ENCODE peak calls at places on chromosomes 16 and 17, in four cellular contexts. One of them, this sample, is unnamed.

GRCh38 chr16:84183911-84184310 is 2.9 kb downstream of the TAF1C start:
- DNase-seq in AG10803: no peak
- DNase-seq in glutamatergic neuron: no peak
- DNase-seq in lung: no peak
- DNase-seq in this sample: no peak

GRCh38 chr17:29250666-29251065 is 4.0 kb downstream of the CRYBA1 start:
- DNase-seq in AG10803: peak; percentile 71
- DNase-seq in glutamatergic neuron: no peak
- DNase-seq in lung: no peak
- DNase-seq in this sample: no peak

GRCh38 chr17:28612936-28613872 is 781 bp downstream of the RSKR start:
- DNase-seq in AG10803: peak; percentile 24
- DNase-seq in glutamatergic neuron: peak; percentile 60
- DNase-seq in lung: no peak
- DNase-seq in this sample: peak; percentile 62

GRCh38 chr17:70891301-70891700 is 722.0 kb downstream of the KCNJ2 start:
- DNase-seq in AG10803: no peak
- DNase-seq in glutamatergic neuron: no peak
- DNase-seq in lung: no peak
- DNase-seq in this sample: no peak

GRCh38 chr16:19212059-19212458 is 44.0 kb downstream of the SYT17 start:
- DNase-seq in AG10803: no peak
- DNase-seq in glutamatergic neuron: no peak
- DNase-seq in lung: no peak
- DNase-seq in this sample: no peak

GRCh38 chr16:86578499-86579267 is at the start of gene FOXL1:
- DNase-seq in AG10803: peak; percentile 71
- DNase-seq in glutamatergic neuron: peak; percentile 76
- DNase-seq in lung: no peak
- DNase-seq in this sample: peak; percentile 35

GRCh38 chr17:3966720-3967363 is 2.6 kb upstream of the ATP2A3 start:
- DNase-seq in AG10803: no peak
- DNase-seq in glutamatergic neuron: no peak
- DNase-seq in lung: no peak
- DNase-seq in this sample: no peak

GRCh38 chr17:44187131-44187899 is 543 bp downstream of the TMUB2 start:
- DNase-seq in AG10803: peak; percentile 53
- DNase-seq in glutamatergic neuron: no peak
- DNase-seq in lung: no peak
- DNase-seq in this sample: no peak

GRCh38 chr17:74213897-74214386 is 571 bp downstream of the TTYH2 start:
- DNase-seq in AG10803: no peak
- DNase-seq in glutamatergic neuron: no peak
- DNase-seq in lung: no peak
- DNase-seq in this sample: no peak

DNA sequence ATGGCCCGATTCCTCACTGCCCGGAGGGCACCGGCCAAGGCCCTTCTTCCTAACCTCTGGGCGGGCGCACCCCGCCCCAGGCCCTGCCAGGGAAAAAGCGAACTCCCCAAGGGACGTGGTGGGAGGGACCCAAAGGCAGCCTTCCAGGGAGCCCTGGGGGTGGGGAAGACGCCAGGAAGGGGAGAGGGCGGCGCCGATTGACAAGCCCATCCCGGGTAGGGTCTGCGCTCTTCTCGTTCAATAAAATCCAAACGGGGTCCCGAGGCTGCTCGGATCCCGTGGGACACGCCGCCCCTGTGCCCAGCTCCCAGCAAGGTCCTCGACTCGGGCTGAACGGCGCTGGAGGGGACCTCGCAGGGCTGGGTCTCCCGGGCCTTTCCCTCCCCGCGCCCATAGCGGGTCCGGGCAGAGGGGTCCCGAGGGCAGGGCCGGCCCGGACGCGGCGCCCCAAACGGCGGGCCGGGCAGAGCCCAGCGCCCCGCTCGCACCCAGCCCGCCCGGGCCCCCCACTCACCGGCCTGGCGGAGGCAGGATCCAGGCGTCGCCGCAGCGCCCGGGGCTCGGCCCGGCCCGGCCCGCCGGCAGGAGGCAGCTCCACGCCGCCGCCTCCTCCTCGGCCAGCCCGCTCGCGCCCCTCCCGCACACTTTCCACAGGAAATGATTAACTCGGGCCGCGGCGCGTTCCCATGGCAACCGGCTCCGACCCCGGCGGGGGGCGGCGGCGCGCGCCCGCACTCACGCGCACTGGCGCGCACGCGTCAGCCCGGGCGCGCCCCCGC is at the start of gene KIFC3:
- DNase-seq in AG10803: peak; percentile 74
- DNase-seq in glutamatergic neuron: peak; percentile 58
- DNase-seq in lung: peak; percentile 81
- DNase-seq in this sample: peak; percentile 76
- TF ChIP-seq CTCF in AG10803: no peak
- TF ChIP-seq CTCF in glutamatergic neuron: no peak
- TF ChIP-seq CTCF in lung: no peak
- TF ChIP-seq CTCF in this sample: no peak

DNA sequence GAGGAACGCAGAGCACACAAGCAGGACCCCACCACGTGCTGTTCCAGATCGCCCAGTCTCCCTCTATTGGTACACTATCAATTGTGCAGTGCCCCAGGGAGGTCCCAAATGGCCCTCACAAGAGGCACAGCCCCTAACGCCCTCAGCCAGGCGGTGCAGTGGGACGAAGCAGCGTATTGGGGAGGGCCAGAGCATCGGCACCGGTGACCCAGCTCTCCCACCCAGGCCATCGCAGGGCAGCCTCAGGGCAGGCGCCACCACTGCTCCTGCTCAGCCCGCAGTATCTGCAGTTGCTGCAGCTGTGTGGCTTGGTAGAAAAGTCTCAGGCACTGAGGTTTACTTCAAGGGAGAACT is 5.9 kb upstream of the FAAP100 start:
- DNase-seq in AG10803: no peak
- DNase-seq in glutamatergic neuron: no peak
- DNase-seq in lung: no peak
- DNase-seq in this sample: no peak
- TF ChIP-seq CTCF in AG10803: no peak
- TF ChIP-seq CTCF in glutamatergic neuron: no peak
- TF ChIP-seq CTCF in lung: no peak
- TF ChIP-seq CTCF in this sample: no peak

DNA sequence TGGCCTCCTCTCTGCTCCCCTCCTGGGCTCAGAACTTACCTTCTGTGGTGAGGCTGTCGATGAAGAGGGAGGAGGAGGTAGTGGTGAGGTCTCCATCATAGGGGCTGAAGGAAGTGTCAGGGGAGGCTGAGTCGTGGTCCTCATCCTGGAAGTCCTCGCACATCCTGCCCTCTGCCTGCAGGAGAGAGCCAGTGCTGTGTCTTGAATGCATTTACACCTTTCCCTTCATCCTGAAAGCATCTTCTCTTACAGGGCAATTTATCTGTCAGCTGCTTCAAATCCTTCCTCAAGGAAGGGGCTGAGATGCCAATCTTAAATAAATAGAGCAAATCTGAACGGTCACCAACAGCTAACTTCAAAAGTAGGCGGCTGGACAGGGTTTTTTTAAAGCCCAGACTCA is 73.6 kb downstream of the PLXDC1 start:
- DNase-seq in AG10803: no peak
- DNase-seq in glutamatergic neuron: no peak
- DNase-seq in lung: no peak
- DNase-seq in this sample: no peak
- TF ChIP-seq CTCF in AG10803: no peak
- TF ChIP-seq CTCF in glutamatergic neuron: no peak
- TF ChIP-seq CTCF in lung: no peak
- TF ChIP-seq CTCF in this sample: no peak

GRCh38 chr17:39173539-39174274 is 7.7 kb upstream of the ARL5C start:
- DNase-seq in AG10803: no peak
- DNase-seq in glutamatergic neuron: no peak
- DNase-seq in lung: no peak
- DNase-seq in this sample: no peak
- TF ChIP-seq CTCF in AG10803: no peak
- TF ChIP-seq CTCF in glutamatergic neuron: no peak
- TF ChIP-seq CTCF in lung: no peak
- TF ChIP-seq CTCF in this sample: no peak

DNA sequence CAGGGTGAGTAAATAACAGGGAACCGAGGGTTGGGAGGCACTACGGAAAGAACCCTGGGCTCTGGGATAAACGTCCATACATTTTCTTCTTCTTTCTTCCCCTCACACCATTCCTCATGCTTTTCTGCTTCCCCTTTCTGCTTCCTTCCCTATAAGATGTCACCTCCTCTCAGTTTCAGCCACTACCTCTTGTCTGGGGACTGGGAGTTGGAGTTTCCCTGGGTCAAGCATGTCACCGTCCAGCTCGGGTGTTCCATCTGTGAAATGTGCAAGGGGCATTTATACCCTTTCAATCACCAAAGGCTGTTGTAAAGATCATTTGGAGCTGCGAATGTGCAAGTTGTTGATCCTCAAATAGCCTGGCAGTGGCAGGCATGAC is 17.5 kb upstream of the CCL22 start:
- DNase-seq in AG10803: no peak
- DNase-seq in glutamatergic neuron: no peak
- DNase-seq in lung: no peak
- DNase-seq in this sample: no peak
- TF ChIP-seq CTCF in AG10803: no peak
- TF ChIP-seq CTCF in glutamatergic neuron: no peak
- TF ChIP-seq CTCF in lung: no peak
- TF ChIP-seq CTCF in this sample: no peak

GRCh38 chr16:22198547-22199293 is 7.4 kb upstream of the EEF2K start:
- DNase-seq in AG10803: peak; percentile 42
- DNase-seq in glutamatergic neuron: no peak
- DNase-seq in lung: no peak
- DNase-seq in this sample: no peak
- TF ChIP-seq CTCF in AG10803: peak; percentile 32
- TF ChIP-seq CTCF in glutamatergic neuron: no peak
- TF ChIP-seq CTCF in lung: no peak
- TF ChIP-seq CTCF in this sample: no peak

GRCh38 chr16:87654826-87655225 is 52.5 kb downstream of the JPH3 start:
- DNase-seq in AG10803: no peak
- DNase-seq in glutamatergic neuron: no peak
- DNase-seq in lung: no peak
- DNase-seq in this sample: no peak

GRCh38 chr16:87648698-87649487 is 46.6 kb downstream of the JPH3 start:
- DNase-seq in AG10803: no peak
- DNase-seq in glutamatergic neuron: no peak
- DNase-seq in lung: no peak
- DNase-seq in this sample: no peak

GRCh38 chr16:87652386-87652785 is 50.1 kb downstream of the JPH3 start:
- DNase-seq in AG10803: no peak
- DNase-seq in glutamatergic neuron: no peak
- DNase-seq in lung: no peak
- DNase-seq in this sample: no peak

GRCh38 chr16:87652799-87653198 is 50.5 kb downstream of the JPH3 start:
- DNase-seq in AG10803: no peak
- DNase-seq in glutamatergic neuron: no peak
- DNase-seq in lung: no peak
- DNase-seq in this sample: no peak

GRCh38 chr16:87653234-87653633 is 50.9 kb downstream of the JPH3 start:
- DNase-seq in AG10803: no peak
- DNase-seq in glutamatergic neuron: no peak
- DNase-seq in lung: no peak
- DNase-seq in this sample: no peak
- TF ChIP-seq CTCF in AG10803: peak; percentile 47
- TF ChIP-seq CTCF in glutamatergic neuron: peak; percentile 85
- TF ChIP-seq CTCF in lung: no peak
- TF ChIP-seq CTCF in this sample: peak; percentile 89

GRCh38 chr16:23877107-23878070 is 41.6 kb downstream of the PRKCB start:
- DNase-seq in AG10803: no peak
- DNase-seq in glutamatergic neuron: no peak
- DNase-seq in lung: no peak
- DNase-seq in this sample: no peak
- TF ChIP-seq CTCF in AG10803: no peak
- TF ChIP-seq CTCF in glutamatergic neuron: no peak
- TF ChIP-seq CTCF in lung: no peak
- TF ChIP-seq CTCF in this sample: no peak

GRCh38 chr17:81442791-81443190 is 47.5 kb downstream of the BAHCC1 start:
- DNase-seq in AG10803: no peak
- DNase-seq in glutamatergic neuron: no peak
- DNase-seq in lung: no peak
- DNase-seq in this sample: no peak

GRCh38 chr17:81439926-81440450 is 44.7 kb downstream of the BAHCC1 start:
- DNase-seq in AG10803: no peak
- DNase-seq in glutamatergic neuron: no peak
- DNase-seq in lung: no peak
- DNase-seq in this sample: no peak

GRCh38 chr17:81438688-81439087 is 43.4 kb downstream of the BAHCC1 start:
- DNase-seq in AG10803: no peak
- DNase-seq in glutamatergic neuron: no peak
- DNase-seq in lung: no peak
- DNase-seq in this sample: no peak

GRCh38 chr17:81438024-81438664 is 42.9 kb downstream of the BAHCC1 start:
- DNase-seq in AG10803: no peak
- DNase-seq in glutamatergic neuron: no peak
- DNase-seq in lung: no peak
- DNase-seq in this sample: no peak

GRCh38 chr17:81440511-81441244 is 45.4 kb downstream of the BAHCC1 start:
- DNase-seq in AG10803: no peak
- DNase-seq in glutamatergic neuron: peak; percentile 87
- DNase-seq in lung: no peak
- DNase-seq in this sample: peak; percentile 85
- TF ChIP-seq CTCF in AG10803: peak; percentile 38
- TF ChIP-seq CTCF in glutamatergic neuron: peak; percentile 85
- TF ChIP-seq CTCF in lung: no peak
- TF ChIP-seq CTCF in this sample: peak; percentile 85

This sample was measured in endothelial cell.